ENCODE peak calls at places on chromosomes 12 and 14, in seven cellular contexts. Q, E, F, R, P, I and O are unnamed samples.

GRCh38 chr14:104285483-104285790 is 147.1 kb downstream of the KIF26A start:
- DNase-seq in I (no peak), R (no peak), P (no peak), F (no peak), E (no peak), Q (no peak), O (no peak)

GRCh38 chr14:74843653-74844052 is 32.3 kb downstream of the PROX2 start:
- DNase-seq in I (no peak), F (no peak), R (no peak), P (no peak), E (no peak), Q (no peak), O (no peak)

GRCh38 chr12:95118138-95118787 is 44.8 kb upstream of the NR2C1 start:
- DNase-seq in R (no peak), Q (no peak), P (peak), E (no peak), I (no peak), F (peak), O (no peak)

GRCh38 chr12:84070311-84070710 is 842.3 kb downstream of the SLC6A15 start:
- DNase-seq in I (no peak), P (no peak), R (no peak), F (peak), Q (no peak), E (no peak), O (no peak)

GRCh38 chr12:39365364-39366001 is 77.4 kb downstream of the KIF21A start:
- DNase-seq in R (no peak), F (no peak), P (no peak), I (no peak), Q (no peak), E (no peak), O (no peak)

GRCh38 chr12:89351489-89352241 is 636 bp downstream of the DUSP6 start:
- DNase-seq in I (peak), R (no peak), P (no peak), F (no peak), E (no peak), Q (no peak), O (no peak)

GRCh38 chr12:53536962-53537361 is 29.7 kb upstream of the NPFF start:
- DNase-seq in Q (no peak), R (no peak), F (no peak), I (no peak), E (no peak), P (no peak), O (no peak)

GRCh38 chr12:132296063-132296462 is 33.3 kb downstream of the GALNT9 start:
- DNase-seq in I (no peak), F (no peak), E (no peak), P (no peak), Q (no peak), R (no peak), O (no peak)

GRCh38 chr12:122064034-122064777 is 14.3 kb upstream of the MLXIP start:
- DNase-seq in E (peak), I (peak), F (peak), P (peak), Q (peak), R (no peak), O (peak)

GRCh38 chr14:50666772-50667490 is 1.2 kb downstream of the SAV1 start:
- DNase-seq in R (no peak), Q (no peak), I (peak), F (no peak), P (peak), E (peak), O (no peak)

GRCh38 chr12:26832817-26833691 is at the start of gene ITPR2:
- DNase-seq in P (peak), F (no peak), I (peak), E (peak), R (peak), Q (peak), O (no peak)